ENCODE peak calls at places on chromosome 2, in seven cellular contexts. F, C, S, B, T, X and O are unnamed samples. For H3K9me3, the result is how much of the 10 kb centered on the place peaks cover.

GRCh38 chr2:164335128-164335527 is 286.2 kb downstream of the GRB14 start:
- DNase-seq in F (no peak), C (no peak), S (no peak), B (no peak), T (no peak), X (no peak), O (no peak)

GRCh38 chr2:178006710-178007109 is 65.9 kb downstream of the PDE11A start:
- DNase-seq in F (no peak), C (no peak), S (no peak), B (no peak), T (no peak), X (no peak), O (no peak)

GRCh38 chr2:14720319-14720718 is 87.8 kb downstream of the LRATD1 start:
- DNase-seq in F (no peak), C (peak), S (no peak), B (no peak), T (no peak), X (no peak), O (peak)

GRCh38 chr2:68908392-68908970 is 37.3 kb upstream of the BMP10 start:
- DNase-seq in F (peak), C (peak), S (peak), B (peak), T (no peak), X (peak), O (peak)

GRCh38 chr2:233112261-233113113 is 52.3 kb downstream of the INPP5D start:
- DNase-seq in F (no peak), C (no peak), S (no peak), B (no peak), T (no peak), X (no peak), O (no peak)

GRCh38 chr2:241309684-241310117 is 5.8 kb downstream of the HDLBP start:
- DNase-seq in F (peak), C (peak), S (no peak), B (no peak), T (no peak), X (no peak), O (no peak)

GRCh38 chr2:102142829-102143449 is 393 bp downstream of the IL1R1 start:
- DNase-seq in F (no peak), C (peak), S (no peak), B (no peak), T (no peak), X (no peak), O (no peak)

GRCh38 chr2:52312488-52312887 is 1280.6 kb upstream of the NRXN1 start:
- DNase-seq in F (no peak), C (no peak), S (no peak), B (no peak), T (no peak), X (no peak), O (no peak)

GRCh38 chr2:150486539-150487484 is 655 bp downstream of the RND3 start:
- DNase-seq in F (no peak), C (peak), S (peak), B (no peak), T (peak), X (peak), O (peak)

GRCh38 chr2:159042115-159042850 is 73.8 kb downstream of the TANC1 start:
- DNase-seq in F (no peak), C (no peak), S (no peak), B (no peak), T (no peak), X (no peak), O (peak)

GRCh38 chr2:240929364-240930095 is 23.4 kb downstream of the CROCC2 start:
- DNase-seq in F (no peak), C (no peak), S (no peak), B (no peak), T (peak), X (no peak), O (no peak)

GRCh38 chr2:101776172-101777043 is 78.9 kb downstream of the MAP4K4 start:
- DNase-seq in F (no peak), C (no peak), S (peak), B (no peak), T (no peak), X (peak), O (no peak)

GRCh38 chr2:73859721-73860586 is 31.2 kb downstream of the STAMBP start:
- DNase-seq in F (no peak), C (peak), S (no peak), B (peak), T (no peak), X (peak), O (peak)

GRCh38 chr2:8590940-8591339 is 90.9 kb upstream of the ID2 start:
- DNase-seq in F (no peak), C (no peak), S (no peak), B (no peak), T (no peak), X (no peak), O (peak)

GRCh38 chr2:215421859-215422461 is 13.9 kb downstream of the FN1 start:
- DNase-seq in F (no peak), C (peak), S (no peak), B (no peak), T (no peak), X (no peak), O (no peak)

DNA sequence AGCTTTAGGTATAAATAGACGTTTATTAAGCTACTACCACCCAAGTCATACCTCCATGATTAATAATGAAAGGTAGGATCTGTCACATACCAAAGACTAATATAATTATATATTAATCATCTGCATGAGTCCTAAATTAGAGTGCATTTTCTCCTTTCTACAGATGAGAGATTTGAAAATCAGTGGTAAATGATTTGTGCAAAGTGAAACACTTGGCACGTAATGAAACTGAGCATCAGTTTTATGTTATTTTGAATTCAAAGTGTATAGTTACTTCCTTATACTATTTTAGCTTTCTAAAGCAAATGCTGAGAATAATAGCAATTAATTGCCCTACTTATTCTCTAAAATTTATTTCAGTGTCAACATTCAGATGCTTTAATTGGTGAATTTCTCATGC is 615.3 kb downstream of the TRIB2 start:
- DNase-seq in F (no peak), C (no peak), S (no peak), B (no peak), T (no peak), X (no peak), O (no peak)
- H3K9me3 ChIP-seq in F (under half), C (under half), S (under half), B (under half), T (under half), X (under half), O (under half)

GRCh38 chr2:40287201-40287600 is 164.7 kb downstream of the SLC8A1 start:
- DNase-seq in F (no peak), C (peak), S (no peak), B (no peak), T (no peak), X (no peak), O (no peak)
- H3K4me2 ChIP-seq in F (no peak), C (no peak), S (no peak), B (no peak), T (no peak), X (no peak), O (no peak)

GRCh38 chr2:27304488-27305240 is 3.6 kb downstream of the UCN start:
- DNase-seq in F (no peak), C (no peak), S (no peak), B (no peak), T (no peak), X (no peak), O (no peak)

GRCh38 chr2:27307545-27308358 is 493 bp downstream of the UCN start:
- DNase-seq in F (no peak), C (peak), S (peak), B (no peak), T (peak), X (no peak), O (no peak)

GRCh38 chr2:27306657-27307544 is 1.3 kb downstream of the UCN start:
- DNase-seq in F (no peak), C (peak), S (peak), B (no peak), T (peak), X (no peak), O (no peak)

GRCh38 chr2:27305516-27305915 is 2.7 kb downstream of the UCN start:
- DNase-seq in F (no peak), C (no peak), S (no peak), B (no peak), T (no peak), X (no peak), O (no peak)

GRCh38 chr2:27306136-27306535 is 2.1 kb downstream of the UCN start:
- DNase-seq in F (no peak), C (no peak), S (no peak), B (no peak), T (no peak), X (no peak), O (no peak)
- TF ChIP-seq EZH2phosphoT487 in F (no peak), C (peak), S (no peak), B (no peak), T (no peak), X (no peak), O (no peak)

GRCh38 chr2:67581751-67582150 is 184.6 kb downstream of the ETAA1 start:
- DNase-seq in F (peak), C (no peak), S (peak), B (no peak), T (no peak), X (no peak), O (peak)
- H3K9me3 ChIP-seq in F (under half), C (under half), S (under half), B (under half), T (under half), X (under half), O (under half)